ENCODE peak calls at places on chromosomes 13 and 19, in four cellular contexts. T is body of pancreas, U is RWPE2, Q is HepG2. O is an unnamed sample.

GRCh38 chr13:40996433-40997095 is 22.6 kb downstream of the ELF1 start:
- ATAC-seq in U (no peak), Q (no peak), T (no peak), O (no peak)

GRCh38 chr13:28442872-28443271 is 52.1 kb downstream of the FLT1 start:
- ATAC-seq in T (no peak), Q (no peak), U (no peak), O (no peak)

GRCh38 chr13:28338202-28338601 is 156.7 kb downstream of the FLT1 start:
- ATAC-seq in U (no peak), Q (no peak), T (no peak), O (no peak)

GRCh38 chr19:2138061-2138728 is 13.2 kb downstream of the AP3D1 start:
- ATAC-seq in T (no peak), U (no peak), Q (no peak), O (no peak)

GRCh38 chr19:47561440-47562045 is 11.4 kb downstream of the ZNF541 start:
- ATAC-seq in Q (no peak), U (no peak), T (no peak), O (no peak)

GRCh38 chr19:45098521-45099464 is 5.8 kb downstream of the PPP1R37 start:
- ATAC-seq in Q (peak; percentile 2), U (peak; percentile 8), T (no peak), O (peak; percentile 21)

GRCh38 chr19:5559804-5560133 is 8.0 kb downstream of the TINCR start:
- ATAC-seq in Q (no peak), T (no peak), U (no peak), O (no peak)

GRCh38 chr19:19637523-19638251 is 5.8 kb downstream of the GMIP start:
- ATAC-seq in T (no peak), Q (no peak), U (no peak), O (no peak)

GRCh38 chr19:50003810-50004419 is 21.3 kb downstream of the VRK3 start:
- ATAC-seq in T (peak; percentile 46), U (peak; percentile 98), Q (no peak), O (peak; percentile 88)

GRCh38 chr13:40187836-40188591 is 478.4 kb downstream of the FOXO1 start:
- ATAC-seq in U (no peak), Q (no peak), T (no peak), O (no peak)

GRCh38 chr19:51572415-51572814 is 1.3 kb downstream of the ZNF175 start:
- ATAC-seq in U (no peak), Q (no peak), T (no peak), O (no peak)

GRCh38 chr19:47729799-47730520 is 15.4 kb upstream of the NOP53 start:
- ATAC-seq in T (peak; percentile 87), Q (peak; percentile 82), U (peak; percentile 21), O (peak; percentile 71)

GRCh38 chr19:8576273-8576993 is 809 bp downstream of the MYO1F start:
- ATAC-seq in Q (no peak), T (no peak), U (no peak), O (no peak)

GRCh38 chr19:33859016-33859415 is 62.3 kb downstream of the KCTD15 start:
- ATAC-seq in Q (no peak), T (no peak), U (no peak), O (no peak)

GRCh38 chr13:97148894-97149293 is 73.2 kb upstream of the MBNL2 start:
- ATAC-seq in Q (no peak), T (no peak), U (no peak), O (no peak)

GRCh38 chr19:17333611-17334413 is 843 bp downstream of the ANO8 start:
- ATAC-seq in T (no peak), U (peak; percentile 21), Q (no peak), O (no peak)

GRCh38 chr13:98977568-98978270 is at the start of gene DOCK9:
- ATAC-seq in U (peak; percentile 85), Q (peak; percentile 92), T (peak; percentile 84), O (peak; percentile 76)

GRCh38 chr13:98511435-98511834 is 65.5 kb downstream of the STK24 start:
- ATAC-seq in Q (no peak), T (no peak), U (no peak), O (no peak)

GRCh38 chr19:44712864-44713515 is 14.0 kb downstream of the CEACAM16 start:
- ATAC-seq in U (peak; percentile 40), Q (peak; percentile 80), T (no peak), O (no peak)

GRCh38 chr13:94435604-94436226 is 43.8 kb downstream of the DCT start:
- ATAC-seq in Q (peak; percentile 52), T (peak; percentile 78), U (peak; percentile 71), O (peak; percentile 51)

GRCh38 chr19:48491793-48492123 is 19.9 kb downstream of the LMTK3 start:
- ATAC-seq in T (no peak), U (no peak), Q (no peak), O (no peak)

GRCh38 chr19:1953441-1954094 is 12.6 kb downstream of the CSNK1G2 start:
- ATAC-seq in U (no peak), Q (no peak), T (no peak), O (no peak)

GRCh38 chr19:54312436-54313362 is at the start of gene LILRA5:
- ATAC-seq in Q (no peak), T (no peak), U (no peak), O (peak; percentile 70)

GRCh38 chr19:4676955-4677731 is 7.0 kb upstream of the MYDGF start:
- ATAC-seq in T (peak; percentile 52), U (peak; percentile 35), Q (peak; percentile 77), O (peak; percentile 51)

GRCh38 chr19:4518345-4519171 is at the start of gene PLIN4:
- ATAC-seq in Q (peak; percentile 86), T (peak; percentile 64), U (peak; percentile 66), O (peak; percentile 94)

GRCh38 chr19:2235396-2236284 is 489 bp downstream of the PLEKHJ1 start:
- ATAC-seq in T (peak; percentile 36), U (peak; percentile 7), Q (peak; percentile 49), O (no peak)

GRCh38 chr19:1214862-1215731 is 9.5 kb downstream of the STK11 start:
- ATAC-seq in Q (no peak), T (peak; percentile 25), U (peak; percentile 43), O (peak; percentile 70)

GRCh38 chr19:48452656-48453480 is 2.5 kb upstream of the KCNJ14 start:
- ATAC-seq in T (no peak), U (peak; percentile 7), Q (no peak), O (no peak)

GRCh38 chr13:75841905-75842304 is 205.8 kb downstream of the LMO7 start:
- ATAC-seq in Q (no peak), T (no peak), U (no peak), O (no peak)

GRCh38 chr13:83221256-83221655 is 661.0 kb downstream of the SLITRK1 start:
- ATAC-seq in T (no peak), U (peak; percentile 64), Q (no peak), O (no peak)

DNA sequence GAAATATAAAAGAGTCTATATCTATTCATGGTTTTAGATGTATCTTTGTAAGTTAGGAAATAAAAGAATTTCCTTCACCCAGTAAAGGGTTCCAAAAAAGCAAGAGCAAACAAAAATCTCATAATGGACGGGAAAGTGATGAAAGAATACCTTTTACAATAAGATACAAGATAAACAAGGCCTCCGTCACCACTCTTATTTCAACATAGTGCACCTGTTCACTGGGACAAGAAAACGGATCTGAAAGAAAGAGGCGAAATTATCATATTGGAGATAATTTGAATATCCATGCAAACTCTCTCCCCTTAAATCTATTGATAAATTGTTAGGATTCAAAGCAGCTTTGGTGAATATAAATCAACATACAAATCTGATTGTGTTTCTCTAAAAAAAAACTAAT is 877 bp upstream of the NLRP11 start:
- ATAC-seq in T (no peak), Q (no peak), U (no peak), O (no peak)
- H3K9me3 ChIP-seq in T (no peaks in the 10 kb centered on the region), Q (no peaks in the 10 kb centered on the region), U (peaks cover 3% of the 10 kb centered on the region), O (no peaks in the 10 kb centered on the region)

GRCh38 chr13:79861731-79862130 is 380.8 kb downstream of the NDFIP2 start:
- ATAC-seq in T (no peak), Q (peak; percentile 38), U (no peak), O (no peak)

GRCh38 chr13:79860757-79861156 is 379.8 kb downstream of the NDFIP2 start:
- ATAC-seq in T (no peak), Q (no peak), U (no peak), O (no peak)

GRCh38 chr13:79859756-79860155 is 378.8 kb downstream of the NDFIP2 start:
- ATAC-seq in U (no peak), Q (no peak), T (no peak), O (no peak)

GRCh38 chr13:79866436-79866835 is 385.5 kb downstream of the NDFIP2 start:
- ATAC-seq in U (no peak), Q (no peak), T (no peak), O (no peak)

DNA sequence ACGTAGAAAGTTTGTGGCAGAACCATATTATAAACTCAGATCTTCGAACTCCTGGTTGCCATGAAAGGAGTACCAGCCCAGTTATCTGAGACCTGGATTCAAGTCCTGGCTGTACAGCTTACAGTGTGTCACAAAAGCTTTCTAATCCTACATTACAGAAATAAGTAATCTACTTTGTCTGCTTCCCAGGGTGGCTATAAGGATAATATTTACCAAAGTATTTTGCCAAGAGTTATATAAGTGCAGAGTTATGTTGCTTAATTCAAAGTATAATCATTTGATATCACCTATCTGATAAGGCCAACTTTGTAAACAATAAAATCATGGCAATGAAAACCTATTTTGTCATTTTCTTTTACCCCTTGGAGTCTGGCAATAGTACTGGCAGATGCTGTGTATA is 381.6 kb downstream of the NDFIP2 start:
- ATAC-seq in Q (no peak), U (no peak), T (no peak), O (no peak)
- H3K9me3 ChIP-seq in Q (peaks cover 8% of the 10 kb centered on the region), U (no peaks in the 10 kb centered on the region), T (no peaks in the 10 kb centered on the region), O (no peaks in the 10 kb centered on the region)

GRCh38 chr19:22326219-22326618 is 40.0 kb downstream of the ZNF729 start:
- ATAC-seq in T (no peak), Q (no peak), U (no peak), O (no peak)
- H3K9me3 ChIP-seq in T (peaks cover 18% of the 10 kb centered on the region), Q (peaks cover 88% of the 10 kb centered on the region), U (peaks cover 8% of the 10 kb centered on the region), O (no peaks in the 10 kb centered on the region)

DNA sequence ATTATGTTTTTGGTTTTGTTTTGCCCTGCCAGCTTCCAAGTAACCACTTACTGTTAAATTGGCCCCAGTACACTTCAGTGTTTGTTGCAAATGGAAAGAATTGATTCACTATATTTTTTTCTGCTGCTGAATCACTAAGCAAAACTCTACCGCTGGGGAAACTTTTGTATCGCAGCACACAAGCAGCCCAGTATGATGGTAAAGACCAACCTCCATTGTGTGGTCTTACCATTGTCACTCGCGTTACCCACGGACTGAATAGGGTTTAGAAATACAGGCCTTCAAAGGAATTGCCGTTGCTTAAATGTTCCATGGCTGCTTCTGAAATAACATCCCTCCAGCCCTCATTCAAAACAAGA is 7.9 kb downstream of the SPATA13 start:
- ATAC-seq in U (no peak), Q (no peak), T (no peak), O (no peak)
- H3K9me3 ChIP-seq in U (no peaks in the 10 kb centered on the region), Q (no peaks in the 10 kb centered on the region), T (no peaks in the 10 kb centered on the region), O (no peaks in the 10 kb centered on the region)

DNA sequence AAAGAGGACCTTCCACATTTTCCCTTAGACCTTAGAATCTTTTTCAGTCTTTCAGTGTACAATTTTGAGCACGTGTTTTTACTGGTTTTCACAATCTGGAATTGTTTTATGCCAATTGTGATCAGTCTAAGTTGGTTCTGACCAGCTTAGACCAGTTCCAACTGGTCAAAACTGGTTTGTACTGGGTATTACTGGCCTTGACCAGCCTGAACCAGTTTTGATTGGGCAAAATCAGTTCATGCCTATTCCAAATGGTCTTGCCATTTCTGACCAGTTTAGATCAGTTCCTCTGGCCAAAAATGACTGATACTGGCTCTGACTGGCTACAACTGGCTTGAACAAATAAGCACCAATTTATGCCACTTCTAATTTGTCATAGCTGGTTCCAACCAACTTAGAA is 36.4 kb downstream of the ZNF585A start:
- ATAC-seq in T (no peak), U (no peak), Q (no peak), O (no peak)
- H3K9me3 ChIP-seq in T (peaks cover 78% of the 10 kb centered on the region), U (peaks cover 13% of the 10 kb centered on the region), Q (peaks cover 98% of the 10 kb centered on the region), O (peaks cover 16% of the 10 kb centered on the region)